ENCODE peak calls at places on chromosome 9, in eight cellular contexts. Z is progenitor cell of endocrine pancreas, C is A549, O is neural progenitor cell, Y is caudate nucleus, B is nephron progenitor cell, S is NCI-H748 treated with DMSO at 0.1 percent for 48 hours, J is iris pigment epithelial cell. T is an unnamed sample.

GRCh38 chr9:110526426-110526825 is 53.1 kb downstream of the SVEP1 start:
- DNase-seq in Z (no peak), C (no peak), O (no peak), Y (no peak), B (no peak), S (no peak), J (peak; percentile 92), T (no peak)

GRCh38 chr9:35920004-35920658 is 10.8 kb downstream of the SPAAR start:
- DNase-seq in Z (no peak), C (no peak), O (no peak), Y (no peak), B (no peak), S (no peak), J (no peak), T (no peak)

GRCh38 chr9:35096035-35096849 is at the start of gene PIGO:
- DNase-seq in Z (peak; percentile 92), C (peak; percentile 89), O (peak; percentile 93), Y (peak; percentile 73), B (peak; percentile 89), S (peak; percentile 78), J (peak; percentile 79), T (peak; percentile 86)

GRCh38 chr9:35605336-35606137 is 475 bp downstream of the TESK1 start:
- DNase-seq in Z (no peak), C (peak; percentile 69), O (peak; percentile 59), Y (no peak), B (peak; percentile 51), S (peak; percentile 4), J (peak; percentile 19), T (peak; percentile 44)

GRCh38 chr9:128498911-128499310 is 5.6 kb upstream of the GLE1 start:
- DNase-seq in Z (no peak), C (no peak), O (no peak), Y (no peak), B (no peak), S (no peak), J (no peak), T (no peak)

GRCh38 chr9:95044731-95045508 is 272.6 kb downstream of the FANCC start:
- DNase-seq in Z (peak; percentile 71), C (peak; percentile 62), O (peak; percentile 91), Y (no peak), B (peak; percentile 83), S (no peak), J (no peak), T (no peak)

GRCh38 chr9:22528485-22528884 is 81.9 kb downstream of the DMRTA1 start:
- DNase-seq in Z (no peak), C (no peak), O (peak; percentile 46), Y (no peak), B (no peak), S (peak; percentile 17), J (peak; percentile 1), T (no peak)

GRCh38 chr9:3012843-3013242 is 168.9 kb upstream of the PUM3 start:
- DNase-seq in Z (no peak), C (no peak), O (no peak), Y (no peak), B (no peak), S (no peak), J (no peak), T (no peak)

GRCh38 chr9:84170521-84171141 is 169.9 kb downstream of the SLC28A3 start:
- DNase-seq in Z (no peak), C (peak; percentile 30), O (peak; percentile 13), Y (no peak), B (no peak), S (no peak), J (peak; percentile 97), T (peak; percentile 59)

GRCh38 chr9:133003071-133003461 is 24.6 kb downstream of the GFI1B start:
- DNase-seq in Z (no peak), C (no peak), O (no peak), Y (no peak), B (no peak), S (no peak), J (no peak), T (no peak)

GRCh38 chr9:113349434-113350337 is at the start of gene BSPRY:
- DNase-seq in Z (peak; percentile 41), C (peak; percentile 22), O (peak; percentile 66), Y (no peak), B (peak; percentile 55), S (peak; percentile 8), J (no peak), T (no peak)

GRCh38 chr9:91056917-91057316 is 255.3 kb downstream of the SYK start:
- DNase-seq in Z (no peak), C (no peak), O (no peak), Y (no peak), B (no peak), S (no peak), J (peak; percentile 45), T (no peak)

GRCh38 chr9:38687389-38687842 is 32.5 kb downstream of the FAM240B start:
- DNase-seq in Z (no peak), C (peak; percentile 58), O (no peak), Y (no peak), B (no peak), S (no peak), J (peak; percentile 47), T (no peak)

GRCh38 chr9:88319936-88320747 is 68.1 kb upstream of the SPIN1 start:
- DNase-seq in Z (no peak), C (no peak), O (no peak), Y (no peak), B (no peak), S (no peak), J (peak; percentile 25), T (no peak)

GRCh38 chr9:4269872-4270271 is 30.0 kb downstream of the GLIS3 start:
- DNase-seq in Z (no peak), C (no peak), O (no peak), Y (no peak), B (no peak), S (no peak), J (no peak), T (no peak)

GRCh38 chr9:133252301-133252776 is 22.7 kb downstream of the ABO start:
- DNase-seq in Z (no peak), C (no peak), O (no peak), Y (no peak), B (no peak), S (no peak), J (no peak), T (peak; percentile 40)

GRCh38 chr9:130918870-130919558 is 20.0 kb downstream of the FIBCD1 start:
- DNase-seq in Z (no peak), C (no peak), O (no peak), Y (no peak), B (no peak), S (no peak), J (no peak), T (no peak)

GRCh38 chr9:20321683-20322082 is 300.6 kb downstream of the MLLT3 start:
- DNase-seq in Z (no peak), C (no peak), O (no peak), Y (no peak), B (no peak), S (no peak), J (no peak), T (no peak)

GRCh38 chr9:133117271-133118178 is 3.5 kb downstream of the RALGDS start:
- DNase-seq in Z (no peak), C (no peak), O (no peak), Y (peak; percentile 70), B (no peak), S (no peak), J (no peak), T (no peak)